ENCODE peak calls at places on chromosome 19, in six cellular contexts. Q is NCI-H2227 treated with DMSO at 0.1 percent for 48 hours; M is putamen; Z is CD4-positive, alpha-beta T cell; Y is activated CD4-positive, CD25-positive, alpha-beta regulatory T cell treated with anti-CD3 and anti-CD28 coated beads, Interleukin-2, amount 50 U/mL, for 16 hours; F is Caco-2. L is an unnamed sample.

GRCh38 chr19:41933693-41934426 is 5.6 kb upstream of the ERFL start:
- DNase-seq in Q (no peak), M (no peak), Z (no peak), Y (no peak), F (no peak), L (no peak)

GRCh38 chr19:16382775-16383543 is 58.3 kb downstream of the KLF2 start:
- DNase-seq in Q (peak), M (peak), Z (peak), Y (peak), F (peak), L (peak)

GRCh38 chr19:30349131-30349730 is 23.0 kb upstream of the ZNF536 start:
- DNase-seq in Q (no peak), M (no peak), Z (no peak), Y (no peak), F (no peak), L (no peak)

GRCh38 chr19:3324405-3324856 is 42.0 kb upstream of the NFIC start:
- DNase-seq in Q (no peak), M (no peak), Z (peak), Y (peak), F (peak), L (peak)

GRCh38 chr19:48745208-48745995 is 1.3 kb downstream of the IZUMO1 start:
- DNase-seq in Q (peak), M (peak), Z (peak), Y (no peak), F (peak), L (peak)

GRCh38 chr19:30492581-30492980 is 120.4 kb downstream of the ZNF536 start:
- DNase-seq in Q (no peak), M (no peak), Z (no peak), Y (no peak), F (no peak), L (no peak)

GRCh38 chr19:16569609-16570320 is 2.5 kb downstream of the SLC35E1 start:
- DNase-seq in Q (no peak), M (no peak), Z (no peak), Y (no peak), F (no peak), L (no peak)

GRCh38 chr19:8973501-8974091 is 36.6 kb downstream of the MUC16 start:
- DNase-seq in Q (no peak), M (no peak), Z (no peak), Y (no peak), F (peak), L (no peak)

GRCh38 chr19:2072757-2073551 is 21.9 kb upstream of the MKNK2 start:
- DNase-seq in Q (no peak), M (no peak), Z (no peak), Y (no peak), F (no peak), L (no peak)

GRCh38 chr19:49746206-49746958 is 16.7 kb downstream of the TSKS start:
- DNase-seq in Q (no peak), M (no peak), Z (peak), Y (peak), F (peak), L (peak)

GRCh38 chr19:45824041-45824471 is 8.9 kb upstream of the RSPH6A start:
- DNase-seq in Q (no peak), M (peak), Z (no peak), Y (no peak), F (no peak), L (no peak)

GRCh38 chr19:3129112-3129511 is 6.7 kb upstream of the GNA15 start:
- DNase-seq in Q (no peak), M (no peak), Z (no peak), Y (no peak), F (peak), L (peak)

GRCh38 chr19:1767464-1767933 is 14.2 kb downstream of the ONECUT3 start:
- DNase-seq in Q (no peak), M (no peak), Z (peak), Y (peak), F (peak), L (peak)

GRCh38 chr19:43354305-43354627 is 780 bp downstream of the CD177 start:
- DNase-seq in Q (no peak), M (no peak), Z (no peak), Y (no peak), F (no peak), L (no peak)

GRCh38 chr19:56106993-56107392 is 14.1 kb downstream of the ZNF787 start:
- DNase-seq in Q (no peak), M (no peak), Z (no peak), Y (no peak), F (no peak), L (no peak)

GRCh38 chr19:33300016-33300981 is 2.0 kb downstream of the CEBPA start:
- DNase-seq in Q (no peak), M (no peak), Z (no peak), Y (no peak), F (no peak), L (no peak)

GRCh38 chr19:43776285-43776684 is 4.5 kb downstream of the KCNN4 start:
- DNase-seq in Q (no peak), M (no peak), Z (no peak), Y (no peak), F (no peak), L (peak)

GRCh38 chr19:2494084-2494446 is 18.1 kb downstream of the GADD45B start:
- DNase-seq in Q (no peak), M (no peak), Z (no peak), Y (no peak), F (no peak), L (no peak)

GRCh38 chr19:30284209-30284608 is 88.0 kb upstream of the ZNF536 start:
- DNase-seq in Q (no peak), M (no peak), Z (no peak), Y (no peak), F (no peak), L (no peak)

GRCh38 chr19:10863107-10863700 is 8.1 kb upstream of the CARM1 start:
- DNase-seq in Q (no peak), M (no peak), Z (no peak), Y (no peak), F (no peak), L (no peak)

GRCh38 chr19:6828698-6829633 is 56.5 kb downstream of the VAV1 start:
- DNase-seq in Q (no peak), M (no peak), Z (peak), Y (no peak), F (peak), L (peak)

L was measured in GM12865.